ENCODE peak calls at places on chromosomes 7 and 10, in five cellular contexts. X is GF-D8; F is heart left ventricle; R is CD8-positive, alpha-beta memory T cell; J is astrocyte of the spinal cord. L is an unnamed sample.
A peak's percentile ranks its signal among the peaks of the same experiment; 100 is the strongest.

GRCh38 chr10:65751218-65751617 is 1174.6 kb upstream of the LRRTM3 start:
- DNase-seq in R (no peak), F (no peak), X (no peak), J (no peak), L (no peak)

GRCh38 chr10:103853428-103854264 is 1.7 kb downstream of the SH3PXD2A start:
- DNase-seq in R (no peak), J (no peak), F (no peak), X (no peak), L (no peak)

GRCh38 chr7:46145412-46145811 is 224.3 kb upstream of the IGFBP3 start:
- DNase-seq in X (no peak), F (no peak), J (peak; percentile 97), R (no peak), L (peak; percentile 99)

GRCh38 chr7:90891529-90891928 is 295.4 kb downstream of the CDK14 start:
- DNase-seq in J (no peak), R (no peak), F (no peak), X (no peak), L (no peak)

GRCh38 chr10:120945801-120946302 is 94.7 kb downstream of the WDR11 start:
- DNase-seq in R (no peak), X (no peak), J (no peak), F (no peak), L (no peak)

GRCh38 chr10:23610626-23611307 is 171.9 kb downstream of the OTUD1 start:
- DNase-seq in R (no peak), F (no peak), X (no peak), J (no peak), L (no peak)

GRCh38 chr10:10891437-10891836 is 126.2 kb upstream of the CELF2 start:
- DNase-seq in X (no peak), F (no peak), J (peak; percentile 60), R (no peak), L (peak; percentile 93)

GRCh38 chr10:51180141-51180540 is 105.9 kb downstream of the PRKG1 start:
- DNase-seq in J (no peak), F (no peak), R (no peak), X (no peak), L (no peak)

GRCh38 chr7:30911561-30911969 is at the start of gene AQP1:
- DNase-seq in J (peak; percentile 31), X (no peak), R (no peak), F (peak; percentile 91), L (no peak)

GRCh38 chr7:42478717-42479116 is 241.7 kb upstream of the GLI3 start:
- DNase-seq in F (peak; percentile 69), X (no peak), R (no peak), J (no peak), L (no peak)

GRCh38 chr10:124092270-124093075 is 925 bp downstream of the CHST15 start:
- DNase-seq in F (peak; percentile 82), J (peak; percentile 41), R (no peak), X (no peak), L (peak; percentile 43)

L was measured in iris pigment epithelial cell.